ENCODE peak calls at places on chromosome 2, in six cellular contexts. P, O, E, W, A and U are unnamed samples.

GRCh38 chr2:131062066-131062465 is 31.2 kb downstream of the FAM168B start:
- DNase-seq in P (no peak), A (no peak), W (no peak), E (no peak), O (no peak), U (no peak)

GRCh38 chr2:219287569-219288265 is 8.6 kb downstream of the DNAJB2 start:
- DNase-seq in A (no peak), P (no peak), E (no peak), W (peak), O (no peak), U (no peak)

GRCh38 chr2:193963472-193964119 is 1693.4 kb upstream of the SLC39A10 start:
- DNase-seq in A (peak), O (no peak), W (peak), E (no peak), P (peak), U (no peak)

GRCh38 chr2:207165121-207166038 is at the start of gene KLF7:
- DNase-seq in E (no peak), A (no peak), P (no peak), W (no peak), O (peak), U (no peak)

GRCh38 chr2:152468832-152469692 is 134.1 kb downstream of the FMNL2 start:
- DNase-seq in P (no peak), W (no peak), E (peak), A (peak), O (no peak), U (no peak)

GRCh38 chr2:20071397-20072383 is 20.3 kb upstream of the LAPTM4A start:
- DNase-seq in W (no peak), O (no peak), E (no peak), P (peak), A (peak), U (no peak)

GRCh38 chr2:114122861-114123391 is 233.0 kb downstream of the ACTR3 start:
- DNase-seq in P (no peak), E (no peak), A (no peak), O (no peak), W (peak), U (no peak)

GRCh38 chr2:218284106-218284811 is 8.0 kb downstream of the TMBIM1 start:
- DNase-seq in E (no peak), O (peak), W (peak), P (no peak), A (no peak), U (peak)

GRCh38 chr2:230779607-230780006 is 67.0 kb downstream of the CAB39 start:
- DNase-seq in O (no peak), P (no peak), W (no peak), E (no peak), A (no peak), U (no peak)

GRCh38 chr2:223102040-223102899 is 50.3 kb downstream of the KCNE4 start:
- DNase-seq in E (no peak), O (no peak), P (no peak), W (no peak), A (no peak), U (no peak)

GRCh38 chr2:41414486-41415230 is 633.2 kb upstream of the PKDCC start:
- DNase-seq in A (peak), W (peak), O (peak), E (peak), P (peak), U (no peak)

GRCh38 chr2:106094101-106094860 is 99.8 kb downstream of the UXS1 start:
- DNase-seq in A (peak), E (no peak), O (no peak), P (no peak), W (no peak), U (no peak)

GRCh38 chr2:120441351-120441700 is 95.4 kb downstream of the INHBB start:
- DNase-seq in P (no peak), A (no peak), O (no peak), E (no peak), W (no peak), U (no peak)

GRCh38 chr2:226701052-226701451 is 98.6 kb downstream of the IRS1 start:
- DNase-seq in A (no peak), O (no peak), P (no peak), W (no peak), E (no peak), U (no peak)

GRCh38 chr2:143030127-143030526 is 99.1 kb upstream of the ARHGAP15 start:
- DNase-seq in O (no peak), A (no peak), W (no peak), P (no peak), E (peak), U (no peak)

GRCh38 chr2:109259671-109260070 is 130.7 kb downstream of the SH3RF3 start:
- DNase-seq in E (no peak), A (no peak), W (no peak), O (no peak), P (no peak), U (no peak)

GRCh38 chr2:19358242-19359020 is at the start of gene OSR1:
- DNase-seq in A (peak), P (peak), O (no peak), E (no peak), W (no peak), U (no peak)

GRCh38 chr2:9703701-9704221 is 73.0 kb upstream of the YWHAQ start:
- DNase-seq in W (peak), A (no peak), P (peak), E (no peak), O (no peak), U (no peak)

GRCh38 chr2:119724656-119725485 is 34.9 kb upstream of the PTPN4 start:
- DNase-seq in W (no peak), A (no peak), E (no peak), P (no peak), O (no peak), U (no peak)

GRCh38 chr2:68834737-68835136 is 36.5 kb downstream of the BMP10 start:
- DNase-seq in O (no peak), W (peak), P (no peak), E (no peak), A (no peak), U (no peak)

GRCh38 chr2:68831688-68832087 is 39.5 kb downstream of the BMP10 start:
- DNase-seq in O (no peak), E (no peak), P (no peak), W (no peak), A (no peak), U (no peak)

GRCh38 chr2:68833162-68833561 is 38.0 kb downstream of the BMP10 start:
- DNase-seq in A (no peak), E (no peak), W (no peak), O (no peak), P (no peak), U (no peak)

GRCh38 chr2:68829764-68830163 is 41.4 kb downstream of the BMP10 start:
- DNase-seq in W (no peak), E (no peak), A (no peak), P (no peak), O (no peak), U (no peak)

DNA sequence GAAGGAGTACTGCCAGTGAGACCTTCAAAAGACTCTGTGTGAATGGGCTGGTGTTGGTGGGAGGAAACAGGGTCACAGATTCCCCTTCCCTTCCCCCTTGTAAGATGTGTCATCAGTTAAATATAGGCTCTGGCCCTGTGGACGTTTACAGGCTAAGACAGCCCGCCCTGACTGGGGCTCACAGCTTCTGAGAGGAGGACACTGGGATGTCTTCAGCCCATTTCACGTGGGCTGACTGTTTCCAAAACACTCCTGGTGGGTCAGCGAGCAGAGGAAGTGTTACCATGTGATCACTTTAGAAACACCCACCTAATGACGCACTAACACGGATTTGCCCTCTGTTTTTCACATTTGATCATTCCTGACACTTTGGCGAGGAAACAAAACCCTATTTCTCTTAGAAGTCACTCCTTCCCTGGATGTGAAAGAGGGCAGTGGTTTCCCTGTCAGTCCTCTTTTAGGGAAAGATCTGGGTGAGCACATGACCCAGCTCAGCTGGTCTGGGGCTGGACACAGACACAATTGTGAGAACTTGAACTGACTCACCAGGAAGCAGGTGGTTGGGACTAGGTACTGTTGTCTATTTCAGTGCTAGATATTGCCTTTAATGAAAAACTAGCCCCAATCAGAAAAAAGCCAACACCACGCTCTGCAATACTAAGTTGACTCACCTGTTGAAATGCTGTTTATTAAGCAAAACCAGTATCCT is 38.9 kb downstream of the BMP10 start:
- DNase-seq in O (no peak), E (peak), P (no peak), W (peak), A (peak), U (no peak)
- TF ChIP-seq POLR2A in O (no peak), E (no peak), P (no peak), W (peak), A (no peak), U (no peak)

GRCh38 chr2:66534461-66534860 is 99.5 kb downstream of the MEIS1 start:
- DNase-seq in A (no peak), W (no peak), P (no peak), E (no peak), O (no peak), U (no peak)

GRCh38 chr2:66531156-66531555 is 96.2 kb downstream of the MEIS1 start:
- DNase-seq in E (no peak), P (peak), A (no peak), W (no peak), O (no peak), U (no peak)

GRCh38 chr2:66536290-66536673 is 101.4 kb downstream of the MEIS1 start:
- DNase-seq in W (no peak), O (no peak), P (no peak), A (no peak), E (no peak), U (no peak)

GRCh38 chr2:66535574-66536289 is 100.8 kb downstream of the MEIS1 start:
- DNase-seq in P (no peak), W (no peak), A (no peak), E (no peak), O (no peak), U (no peak)

DNA sequence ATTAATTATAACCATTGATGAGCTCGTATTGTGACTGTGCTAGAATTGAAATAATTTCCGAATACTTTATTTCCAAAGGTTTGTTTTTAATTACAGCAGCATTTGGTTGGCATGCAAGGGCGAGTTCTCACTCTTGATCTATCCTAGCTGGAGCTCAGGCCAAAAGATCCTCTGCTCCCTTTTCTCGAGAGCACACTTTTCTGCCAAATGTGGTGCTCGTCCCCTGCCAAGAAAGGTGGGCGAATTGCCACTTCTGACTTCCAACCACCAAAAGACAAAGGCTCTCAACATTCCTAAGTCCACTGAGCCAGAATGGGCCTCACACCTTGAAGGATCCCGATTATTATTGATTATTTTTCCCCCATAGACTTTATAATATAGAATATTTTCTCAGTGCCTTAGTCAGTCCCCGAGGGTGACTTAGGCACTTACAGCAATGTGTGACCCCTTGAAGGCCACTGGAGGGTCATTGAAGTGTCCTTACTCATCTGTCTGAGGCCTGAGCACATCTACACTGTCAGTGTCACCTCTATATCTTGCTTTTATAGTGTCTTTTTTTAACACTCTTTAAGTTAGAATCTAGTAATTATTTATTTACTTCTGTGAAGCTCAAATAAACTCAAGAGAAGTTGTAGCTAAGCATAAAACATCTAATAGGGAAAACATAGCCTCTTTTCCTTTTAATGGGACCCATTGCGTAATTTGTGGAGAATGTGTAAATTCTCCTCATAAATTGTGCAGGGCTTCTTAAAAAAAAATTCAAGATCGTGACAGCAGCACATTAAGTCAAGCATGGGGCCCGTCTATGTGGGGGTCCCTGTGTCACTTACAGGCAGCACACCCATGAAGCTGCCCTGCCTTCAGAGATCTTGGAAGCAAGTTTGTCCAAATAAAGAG is 98.3 kb downstream of the MEIS1 start:
- DNase-seq in O (no peak), P (no peak), E (no peak), A (no peak), W (no peak), U (no peak)
- TF ChIP-seq TAF1 in O (no peak), P (no peak), E (no peak), A (no peak), W (no peak), U (no peak)

DNA sequence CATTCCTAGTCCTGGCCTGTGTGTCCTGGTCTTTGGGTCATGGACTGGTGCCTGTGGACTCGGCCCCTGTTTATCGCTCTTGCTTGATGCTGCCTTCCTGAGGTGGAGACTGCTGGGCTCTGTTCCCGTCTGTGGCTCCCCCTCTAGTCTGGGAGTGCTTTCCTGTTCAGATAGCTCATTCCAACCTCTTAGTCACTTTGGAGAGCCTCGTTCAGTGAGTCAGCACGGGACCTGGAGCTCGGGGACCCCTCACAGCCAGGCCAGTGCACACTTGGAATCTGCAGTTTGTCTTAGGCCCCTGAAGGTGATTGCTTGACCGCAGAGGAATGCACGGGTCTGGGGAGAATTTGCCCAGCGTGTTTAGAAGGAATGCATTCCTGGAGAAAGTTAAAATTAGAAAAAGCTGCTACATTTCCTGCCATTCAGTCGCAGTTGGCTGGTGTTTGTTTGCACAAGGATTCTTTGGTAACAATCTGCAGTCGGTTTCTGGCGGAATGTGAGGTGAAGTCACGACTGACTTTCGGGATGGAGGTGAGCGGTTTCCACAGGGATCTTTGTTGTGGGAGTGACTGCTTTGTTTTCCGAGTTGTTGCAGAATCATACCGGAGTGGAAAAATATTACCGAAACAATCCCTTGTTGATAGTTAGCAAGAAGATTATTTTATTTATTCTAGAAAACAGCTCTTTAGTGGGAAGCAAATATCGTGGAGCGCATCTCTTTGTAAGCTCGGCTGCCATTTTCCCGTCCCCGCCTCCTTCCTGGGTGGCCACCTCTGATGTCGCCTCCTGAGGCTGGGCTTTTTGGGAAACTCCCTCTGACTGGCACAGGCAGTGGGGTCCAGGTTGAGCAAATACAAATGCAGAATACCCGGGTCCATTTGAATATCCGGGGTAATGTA is 29.6 kb downstream of the SH3BP4 start:
- DNase-seq in O (no peak), P (peak), W (no peak), E (no peak), A (peak), U (no peak)
- TF ChIP-seq POLR2A in O (no peak), P (peak), W (no peak), E (no peak), A (no peak), U (no peak)

GRCh38 chr2:233389601-233390125 is 35.4 kb downstream of the DGKD start:
- DNase-seq in E (no peak), W (no peak), P (no peak), A (no peak), O (no peak), U (no peak)

GRCh38 chr2:233385489-233386044 is 31.3 kb downstream of the DGKD start:
- DNase-seq in P (no peak), A (no peak), O (no peak), E (peak), W (peak), U (peak)

GRCh38 chr2:233387225-233387624 is 32.9 kb downstream of the DGKD start:
- DNase-seq in O (no peak), A (peak), W (no peak), P (no peak), E (no peak), U (no peak)

GRCh38 chr2:233386382-233387041 is 32.2 kb downstream of the DGKD start:
- DNase-seq in W (no peak), E (no peak), P (no peak), O (no peak), A (no peak), U (no peak)

GRCh38 chr2:233387667-233388528 is 33.6 kb downstream of the DGKD start:
- DNase-seq in E (no peak), W (no peak), A (peak), P (peak), O (no peak), U (no peak)
- TF ChIP-seq TAF1 in E (no peak), W (no peak), A (no peak), P (peak), O (no peak), U (no peak)